ENCODE peak calls at places on chromosomes 6 and 20, in six cellular contexts. One of them, this sample, is unnamed. For H3K27me3, the result is how much of the 10 kb centered on the place peaks cover.

GRCh38 chr6:20600831-20601230 is 66.6 kb downstream of the CDKAL1 start:
- DNase-seq in uterus: no peak
- DNase-seq in AG04450: no peak
- DNase-seq in CD4-positive, CD25-positive, alpha-beta regulatory T cell: no peak
- DNase-seq in transverse colon: no peak
- DNase-seq in colonic mucosa: no peak
- DNase-seq in this sample: no peak

GRCh38 chr6:104396077-104396476 is 463.6 kb downstream of the HACE1 start:
- DNase-seq in transverse colon: no peak
- DNase-seq in AG04450: no peak
- DNase-seq in uterus: no peak
- DNase-seq in CD4-positive, CD25-positive, alpha-beta regulatory T cell: no peak
- DNase-seq in colonic mucosa: no peak
- DNase-seq in this sample: no peak

GRCh38 chr20:50584687-50585086 is 74.5 kb downstream of the PTPN1 start:
- DNase-seq in colonic mucosa: no peak
- DNase-seq in uterus: no peak
- DNase-seq in CD4-positive, CD25-positive, alpha-beta regulatory T cell: no peak
- DNase-seq in AG04450: no peak
- DNase-seq in transverse colon: no peak
- DNase-seq in this sample: no peak

GRCh38 chr20:36154696-36155628 is at the start of gene EPB41L1:
- DNase-seq in CD4-positive, CD25-positive, alpha-beta regulatory T cell: no peak
- DNase-seq in colonic mucosa: no peak
- DNase-seq in AG04450: no peak
- DNase-seq in transverse colon: no peak
- DNase-seq in uterus: no peak
- DNase-seq in this sample: peak

GRCh38 chr6:135094403-135094821 is 39.8 kb upstream of the HBS1L start:
- DNase-seq in colonic mucosa: no peak
- DNase-seq in AG04450: no peak
- DNase-seq in transverse colon: no peak
- DNase-seq in uterus: no peak
- DNase-seq in CD4-positive, CD25-positive, alpha-beta regulatory T cell: peak
- DNase-seq in this sample: peak

GRCh38 chr6:106574729-106575458 is 54.4 kb downstream of the RTN4IP1 start:
- DNase-seq in AG04450: no peak
- DNase-seq in transverse colon: no peak
- DNase-seq in uterus: no peak
- DNase-seq in CD4-positive, CD25-positive, alpha-beta regulatory T cell: no peak
- DNase-seq in colonic mucosa: no peak
- DNase-seq in this sample: no peak

GRCh38 chr6:55047433-55048044 is 126.8 kb upstream of the HCRTR2 start:
- DNase-seq in uterus: no peak
- DNase-seq in colonic mucosa: no peak
- DNase-seq in CD4-positive, CD25-positive, alpha-beta regulatory T cell: no peak
- DNase-seq in AG04450: no peak
- DNase-seq in transverse colon: no peak
- DNase-seq in this sample: no peak

GRCh38 chr6:132132911-132133639 is 181.9 kb upstream of the CCN2 start:
- DNase-seq in CD4-positive, CD25-positive, alpha-beta regulatory T cell: no peak
- DNase-seq in transverse colon: no peak
- DNase-seq in colonic mucosa: no peak
- DNase-seq in AG04450: no peak
- DNase-seq in uterus: no peak
- DNase-seq in this sample: no peak

GRCh38 chr20:3162080-3162611 is 2.5 kb upstream of the FASTKD5 start:
- DNase-seq in AG04450: no peak
- DNase-seq in colonic mucosa: no peak
- DNase-seq in CD4-positive, CD25-positive, alpha-beta regulatory T cell: no peak
- DNase-seq in uterus: no peak
- DNase-seq in transverse colon: no peak
- DNase-seq in this sample: no peak

GRCh38 chr6:38264605-38265004 is 375.1 kb downstream of the BTBD9 start:
- DNase-seq in colonic mucosa: no peak
- DNase-seq in transverse colon: no peak
- DNase-seq in uterus: no peak
- DNase-seq in CD4-positive, CD25-positive, alpha-beta regulatory T cell: no peak
- DNase-seq in AG04450: no peak
- DNase-seq in this sample: no peak

GRCh38 chr6:144265061-144265357 is 20.1 kb upstream of the UTRN start:
- DNase-seq in CD4-positive, CD25-positive, alpha-beta regulatory T cell: no peak
- DNase-seq in uterus: no peak
- DNase-seq in colonic mucosa: no peak
- DNase-seq in transverse colon: no peak
- DNase-seq in AG04450: no peak
- DNase-seq in this sample: no peak

GRCh38 chr6:162706236-162706635 is 21.3 kb downstream of the PRKN start:
- DNase-seq in uterus: peak
- DNase-seq in CD4-positive, CD25-positive, alpha-beta regulatory T cell: no peak
- DNase-seq in transverse colon: peak
- DNase-seq in colonic mucosa: peak
- DNase-seq in AG04450: no peak
- DNase-seq in this sample: no peak

GRCh38 chr20:25584905-25585704 is at the start of gene NINL:
- DNase-seq in colonic mucosa: peak
- DNase-seq in transverse colon: peak
- DNase-seq in AG04450: no peak
- DNase-seq in uterus: peak
- DNase-seq in CD4-positive, CD25-positive, alpha-beta regulatory T cell: peak
- DNase-seq in this sample: peak

GRCh38 chr6:125947581-125947980 is 9.0 kb upstream of the HINT3 start:
- DNase-seq in transverse colon: no peak
- DNase-seq in colonic mucosa: no peak
- DNase-seq in CD4-positive, CD25-positive, alpha-beta regulatory T cell: no peak
- DNase-seq in AG04450: no peak
- DNase-seq in uterus: no peak
- DNase-seq in this sample: no peak

GRCh38 chr20:24376523-24377085 is 92.8 kb upstream of the SYNDIG1 start:
- DNase-seq in transverse colon: no peak
- DNase-seq in CD4-positive, CD25-positive, alpha-beta regulatory T cell: no peak
- DNase-seq in AG04450: peak
- DNase-seq in colonic mucosa: no peak
- DNase-seq in uterus: no peak
- DNase-seq in this sample: no peak

DNA sequence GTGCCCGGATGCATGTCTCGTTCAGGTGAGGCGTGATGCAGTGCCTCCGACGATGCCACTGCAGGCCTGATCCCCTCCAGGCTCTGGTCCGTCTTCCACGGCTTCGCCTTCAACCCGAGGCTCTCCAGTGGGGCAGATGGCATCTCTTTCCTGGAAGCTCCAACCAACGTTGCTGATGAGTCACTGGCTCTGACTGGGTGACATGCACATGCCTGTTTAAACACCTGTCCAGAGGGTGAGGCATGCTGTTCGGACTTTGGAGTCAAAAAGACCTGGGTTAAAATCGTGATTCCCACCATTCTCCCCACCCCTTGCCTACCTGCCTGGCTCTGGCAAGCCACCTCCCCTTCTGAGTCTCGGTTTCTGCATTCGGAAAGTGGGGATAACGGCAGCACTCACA is 8.7 kb upstream of the EDN3 start:
- DNase-seq in colonic mucosa: peak
- DNase-seq in CD4-positive, CD25-positive, alpha-beta regulatory T cell: no peak
- DNase-seq in AG04450: no peak
- DNase-seq in uterus: no peak
- DNase-seq in transverse colon: peak
- DNase-seq in this sample: no peak
- H3K27me3 ChIP-seq in colonic mucosa: under half
- H3K27me3 ChIP-seq in CD4-positive, CD25-positive, alpha-beta regulatory T cell: under half
- H3K27me3 ChIP-seq in AG04450: under half
- H3K27me3 ChIP-seq in uterus: under half
- H3K27me3 ChIP-seq in transverse colon: under half
- H3K27me3 ChIP-seq in this sample: under half

DNA sequence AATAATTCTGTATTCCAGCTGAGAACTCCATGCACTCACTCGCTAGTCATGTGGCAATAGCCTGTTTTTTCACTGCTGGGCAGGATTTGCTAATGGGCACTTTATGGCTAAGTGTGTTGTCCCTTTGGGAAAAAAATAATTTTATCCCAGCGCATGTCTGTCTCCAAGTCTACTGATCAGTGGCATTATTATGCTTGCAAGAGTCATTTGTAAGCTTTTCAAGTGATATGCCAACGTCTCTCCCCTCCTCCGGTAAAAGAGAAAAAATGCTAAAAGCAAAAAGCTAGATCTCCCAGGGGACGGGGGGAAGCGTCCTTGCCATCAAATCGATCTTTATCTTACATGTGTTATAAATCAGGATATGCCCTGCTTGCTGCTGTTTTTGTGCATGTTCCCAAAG is 407.7 kb downstream of the CDH26 start:
- DNase-seq in transverse colon: no peak
- DNase-seq in colonic mucosa: no peak
- DNase-seq in uterus: no peak
- DNase-seq in CD4-positive, CD25-positive, alpha-beta regulatory T cell: no peak
- DNase-seq in AG04450: no peak
- DNase-seq in this sample: no peak
- H3K27me3 ChIP-seq in transverse colon: under half
- H3K27me3 ChIP-seq in colonic mucosa: under half
- H3K27me3 ChIP-seq in uterus: under half
- H3K27me3 ChIP-seq in CD4-positive, CD25-positive, alpha-beta regulatory T cell: under half
- H3K27me3 ChIP-seq in AG04450: under half
- H3K27me3 ChIP-seq in this sample: under half

DNA sequence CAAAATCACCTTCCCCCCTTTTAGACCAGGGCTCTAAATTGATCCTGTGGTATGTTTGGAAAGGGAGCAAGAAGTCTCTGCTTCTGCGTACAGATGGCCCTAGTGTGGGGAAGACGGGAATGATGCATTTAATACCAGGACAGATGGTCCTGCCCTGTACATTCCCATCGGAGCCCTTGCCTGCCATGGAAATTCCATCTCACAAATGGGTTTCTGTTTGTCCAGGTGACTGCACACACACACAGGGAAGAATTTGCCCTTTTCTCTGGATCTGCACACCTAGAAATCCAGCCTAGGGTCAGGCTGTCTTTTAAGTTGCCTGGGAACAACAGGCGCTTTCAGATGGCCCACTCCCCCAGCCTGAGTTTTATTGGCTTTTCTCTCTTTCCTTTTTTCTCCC is 1.3 kb downstream of the MAS1 start:
- DNase-seq in CD4-positive, CD25-positive, alpha-beta regulatory T cell: no peak
- DNase-seq in AG04450: no peak
- DNase-seq in uterus: no peak
- DNase-seq in transverse colon: no peak
- DNase-seq in colonic mucosa: no peak
- DNase-seq in this sample: no peak
- H3K27me3 ChIP-seq in CD4-positive, CD25-positive, alpha-beta regulatory T cell: under half
- H3K27me3 ChIP-seq in AG04450: under half
- H3K27me3 ChIP-seq in uterus: under half
- H3K27me3 ChIP-seq in transverse colon: under half
- H3K27me3 ChIP-seq in colonic mucosa: under half
- H3K27me3 ChIP-seq in this sample: under half

GRCh38 chr20:48155231-48155630 is 369.9 kb upstream of the SULF2 start:
- DNase-seq in AG04450: no peak
- DNase-seq in colonic mucosa: no peak
- DNase-seq in transverse colon: no peak
- DNase-seq in CD4-positive, CD25-positive, alpha-beta regulatory T cell: no peak
- DNase-seq in uterus: no peak
- DNase-seq in this sample: no peak
- H3K27me3 ChIP-seq in AG04450: under half
- H3K27me3 ChIP-seq in colonic mucosa: under half
- H3K27me3 ChIP-seq in transverse colon: under half
- H3K27me3 ChIP-seq in CD4-positive, CD25-positive, alpha-beta regulatory T cell: under half
- H3K27me3 ChIP-seq in uterus: under half
- H3K27me3 ChIP-seq in this sample: under half

This sample was measured in naive thymus-derived CD4-positive, alpha-beta T cell.